ENCODE peak calls at places on chromosomes 5 and 9, in ten cellular contexts. V is stomach; N is HTR-8/SVneo; E is activated T-helper 2 cell treated with anti-CD3 and anti-CD28 coated beads, Interferon-gamma antibody, Interleukin-2, Interleukin-4, amounts not matched to agents 10 μg/mL and 5 μg/mL and 100 μg/mL, durations not matched to agents 14 hours and 24 hours and 36 hours; Y is myocyte; M is AG09319; H is A172; O is stimulated activated CD8-positive, alpha-beta memory T cell treated with anti-CD3 and anti-CD28 coated beads, Interleukin-15, amount 100 ng/mL, for 4 hours; L is GM18507; X is AG04449. S is an unnamed sample.

GRCh38 chr5:137096149-137097103 is 402.7 kb downstream of the SPOCK1 start:
- DNase-seq in L (no peak), X (no peak), H (peak; percentile 31), M (no peak), Y (no peak), N (no peak), V (no peak), O (no peak), E (no peak), S (no peak)

GRCh38 chr5:53425598-53426516 is 54.6 kb upstream of the FST start:
- DNase-seq in E (no peak), Y (peak; percentile 53), H (peak; percentile 47), O (no peak), V (no peak), N (no peak), L (no peak), X (no peak), M (no peak), S (peak; percentile 18)

GRCh38 chr5:87541033-87541432 is 128.3 kb upstream of the CCNH start:
- DNase-seq in O (no peak), L (no peak), Y (peak; percentile 63), N (no peak), X (no peak), M (peak; percentile 25), E (no peak), H (peak; percentile 69), V (no peak), S (peak; percentile 90)

GRCh38 chr5:132820162-132820754 is 7.2 kb downstream of the SOWAHA start:
- DNase-seq in N (peak; percentile 88), M (peak; percentile 79), V (peak; percentile 97), H (peak; percentile 92), Y (peak; percentile 91), X (peak; percentile 37), E (peak; percentile 81), O (peak; percentile 54), L (peak; percentile 81), S (peak; percentile 98)

GRCh38 chr5:142644640-142645361 is 41.1 kb downstream of the FGF1 start:
- DNase-seq in L (no peak), O (no peak), N (peak; percentile 94), V (no peak), H (peak; percentile 99), Y (peak; percentile 93), E (no peak), M (peak; percentile 93), X (peak; percentile 99), S (no peak)

GRCh38 chr9:38668791-38669466 is 48.5 kb upstream of the ANKRD18A start:
- DNase-seq in V (no peak), H (no peak), O (no peak), E (no peak), M (no peak), Y (no peak), X (no peak), N (no peak), L (no peak), S (no peak)

GRCh38 chr9:135339378-135339973 is 140.1 kb upstream of the PPP1R26 start:
- DNase-seq in L (no peak), V (no peak), E (no peak), O (no peak), X (no peak), N (no peak), H (no peak), M (no peak), Y (no peak), S (no peak)

GRCh38 chr5:175059687-175060194 is 335.4 kb downstream of the MSX2 start:
- DNase-seq in V (no peak), X (no peak), Y (no peak), E (no peak), O (no peak), N (peak; percentile 13), L (no peak), M (no peak), H (peak; percentile 48), S (peak; percentile 44)

GRCh38 chr5:146731909-146732659 is 146.5 kb downstream of the PPP2R2B start:
- DNase-seq in L (no peak), H (peak; percentile 99), O (no peak), Y (peak; percentile 27), X (peak; percentile 53), E (no peak), N (peak; percentile 62), M (no peak), V (no peak), S (no peak)

S was measured in testis.